ENCODE peak calls at places on chromosomes 12 and 14, in four cellular contexts. C is heart right ventricle, L is pancreas, G is prostate gland. P is an unnamed sample.
A peak's percentile ranks its signal among the peaks of the same experiment; 100 is the strongest.

GRCh38 chr12:75196865-75197264 is 12.8 kb downstream of the KCNC2 start:
- DNase-seq in C (no peak), L (no peak), G (no peak), P (no peak)

GRCh38 chr12:108907861-108908302 is 28.0 kb downstream of the DAO start:
- DNase-seq in C (no peak), L (no peak), G (no peak), P (no peak)

GRCh38 chr12:3129301-3130052 is 52.3 kb downstream of the TSPAN9 start:
- DNase-seq in C (no peak), L (no peak), G (no peak), P (no peak)

GRCh38 chr12:62291888-62292760 is 31.9 kb downstream of the USP15 start:
- DNase-seq in C (no peak), L (no peak), G (no peak), P (no peak)

GRCh38 chr14:65748796-65749195 is 336.3 kb downstream of the FUT8 start:
- DNase-seq in C (no peak), L (no peak), G (no peak), P (no peak)

GRCh38 chr12:110661337-110661972 is 27.5 kb downstream of the HVCN1 start:
- DNase-seq in C (peak; percentile 18), L (peak; percentile 24), G (no peak), P (no peak)

GRCh38 chr12:13097526-13097925 is 5.9 kb downstream of the GSG1 start:
- DNase-seq in C (no peak), L (no peak), G (no peak), P (no peak)

GRCh38 chr12:68959457-68960161 is 26.6 kb upstream of the CPM start:
- DNase-seq in C (no peak), L (no peak), G (no peak), P (no peak)

GRCh38 chr14:104294628-104294982 is 156.2 kb downstream of the KIF26A start:
- DNase-seq in C (no peak), L (no peak), G (no peak), P (peak; percentile 6)

GRCh38 chr14:70822706-70823185 is 13.4 kb upstream of the MAP3K9 start:
- DNase-seq in C (peak; percentile 34), L (no peak), G (no peak), P (peak; percentile 34)

GRCh38 chr12:52156310-52156709 is 35.5 kb downstream of the KRT80 start:
- DNase-seq in C (no peak), L (no peak), G (no peak), P (no peak)

GRCh38 chr12:130706885-130707570 is 9.1 kb downstream of the RIMBP2 start:
- DNase-seq in C (no peak), L (no peak), G (no peak), P (no peak)

GRCh38 chr12:106914796-106915634 is 40.7 kb upstream of the TMEM263 start:
- DNase-seq in C (no peak), L (no peak), G (no peak), P (no peak)

GRCh38 chr14:29851397-29851796 is 76.2 kb downstream of the PRKD1 start:
- DNase-seq in C (no peak), L (no peak), G (no peak), P (no peak)

GRCh38 chr12:98471085-98471484 is 44.3 kb upstream of the TMPO start:
- DNase-seq in C (no peak), L (no peak), G (no peak), P (peak; percentile 78)

GRCh38 chr14:101201535-101202125 is 298.1 kb upstream of the RTL1 start:
- DNase-seq in C (no peak), L (peak; percentile 4), G (no peak), P (peak; percentile 2)

GRCh38 chr14:101499513-101499912 is 61.8 kb upstream of the DIO3 start:
- DNase-seq in C (no peak), L (peak; percentile 7), G (no peak), P (peak; percentile 35)

GRCh38 chr14:29721586-29721985 is 206.1 kb downstream of the PRKD1 start:
- DNase-seq in C (no peak), L (no peak), G (no peak), P (no peak)

GRCh38 chr12:118061876-118062791 is 1.2 kb upstream of the WSB2 start:
- DNase-seq in C (peak; percentile 48), L (peak; percentile 42), G (peak; percentile 43), P (peak; percentile 49)

GRCh38 chr12:18375131-18375530 is 113.8 kb downstream of the PIK3C2G start:
- DNase-seq in C (no peak), L (no peak), G (no peak), P (no peak)

GRCh38 chr12:124111006-124111405 is 138.0 kb downstream of the ZNF664 start:
- DNase-seq in C (no peak), L (no peak), G (no peak), P (no peak)

GRCh38 chr14:26765768-26766550 is 168.1 kb upstream of the NOVA1 start:
- DNase-seq in C (peak; percentile 45), L (peak; percentile 14), G (no peak), P (no peak)

DNA sequence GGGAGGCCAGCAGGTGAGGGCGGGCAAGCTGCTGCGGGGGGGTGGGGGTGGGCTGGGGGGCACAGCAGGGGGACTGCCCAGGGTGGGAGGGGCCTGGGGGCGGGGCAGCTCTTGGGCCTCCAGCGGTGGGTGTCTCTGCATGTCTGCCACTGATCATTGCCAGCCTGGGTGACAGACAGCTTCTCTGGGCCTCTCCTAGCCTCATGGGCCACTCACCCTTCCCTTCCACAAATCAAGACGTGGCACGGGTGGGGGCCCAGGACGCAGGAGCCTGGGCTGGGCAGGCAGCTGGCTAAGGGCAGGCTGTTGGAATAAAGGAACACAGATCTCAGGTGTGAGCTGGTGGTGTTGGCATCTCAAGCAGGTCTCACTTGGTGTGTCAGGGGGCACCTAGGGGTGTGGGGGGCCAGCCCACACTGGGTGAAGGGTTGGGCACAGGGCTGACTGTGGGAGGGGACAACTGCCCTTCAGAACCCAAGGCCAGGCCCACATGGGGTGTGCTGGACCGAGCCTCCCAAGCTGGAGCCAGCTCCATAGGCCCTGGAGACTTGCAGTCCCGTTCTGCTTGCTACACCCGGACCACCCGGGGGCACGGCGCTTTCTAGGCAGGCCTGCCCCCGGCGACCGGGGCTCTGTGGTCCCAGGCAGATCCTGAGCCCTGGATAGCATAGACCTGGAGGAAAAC is 3.0 kb downstream of the TEDC1 start:
- DNase-seq in C (no peak), L (peak; percentile 20), G (no peak), P (no peak)
- H3K27me3 ChIP-seq in C (no peaks in the 10 kb centered on the region), L (no peaks in the 10 kb centered on the region), G (no peaks in the 10 kb centered on the region), P (no peaks in the 10 kb centered on the region)

GRCh38 chr14:91975763-91976162 is 28.3 kb upstream of the FBLN5 start:
- DNase-seq in C (no peak), L (no peak), G (no peak), P (no peak)

GRCh38 chr14:91968280-91968679 is 20.8 kb upstream of the FBLN5 start:
- DNase-seq in C (no peak), L (no peak), G (no peak), P (no peak)

GRCh38 chr14:91971188-91971778 is 23.8 kb upstream of the FBLN5 start:
- DNase-seq in C (no peak), L (no peak), G (no peak), P (no peak)
- H3K36me3 ChIP-seq in C (peaks cover 99% of the 10 kb centered on the region), L (peaks cover 17% of the 10 kb centered on the region), G (no peaks in the 10 kb centered on the region), P (no peaks in the 10 kb centered on the region)

GRCh38 chr14:36524874-36525745 is 5.1 kb upstream of the NKX2-1 start:
- DNase-seq in C (no peak), L (no peak), G (no peak), P (no peak)
- TF ChIP-seq CTCF in C (peak; percentile 31), L (no peak), G (no peak), P (no peak)

GRCh38 chr14:95069547-95069946 is 87.8 kb downstream of the DICER1 start:
- DNase-seq in C (no peak), L (no peak), G (no peak), P (no peak)
- H3K27me3 ChIP-seq in C (no peaks in the 10 kb centered on the region), L (no peaks in the 10 kb centered on the region), G (no peaks in the 10 kb centered on the region), P (no peaks in the 10 kb centered on the region)

DNA sequence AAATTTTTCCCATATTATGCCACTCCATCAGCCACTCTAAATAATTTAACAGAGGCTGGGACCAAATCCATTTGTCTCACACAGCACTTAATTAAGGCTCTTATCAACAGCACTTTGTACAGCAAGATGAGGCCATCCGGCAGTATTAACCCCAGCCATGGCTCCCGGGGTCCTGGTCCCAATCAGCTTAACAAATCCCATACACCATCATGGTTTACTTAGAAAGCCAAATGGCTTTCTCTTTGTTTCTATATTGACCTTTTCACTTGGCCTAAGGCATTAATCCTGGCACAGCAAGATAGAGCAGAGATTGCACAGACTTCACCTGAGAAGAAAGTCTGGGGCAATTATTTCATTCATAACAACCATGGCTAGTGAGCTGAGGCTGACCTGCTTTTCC is 38.6 kb downstream of the SPTSSA start:
- DNase-seq in C (no peak), L (no peak), G (no peak), P (no peak)
- H3K36me3 ChIP-seq in C (no peaks in the 10 kb centered on the region), L (no peaks in the 10 kb centered on the region), G (no peaks in the 10 kb centered on the region), P (no peaks in the 10 kb centered on the region)

DNA sequence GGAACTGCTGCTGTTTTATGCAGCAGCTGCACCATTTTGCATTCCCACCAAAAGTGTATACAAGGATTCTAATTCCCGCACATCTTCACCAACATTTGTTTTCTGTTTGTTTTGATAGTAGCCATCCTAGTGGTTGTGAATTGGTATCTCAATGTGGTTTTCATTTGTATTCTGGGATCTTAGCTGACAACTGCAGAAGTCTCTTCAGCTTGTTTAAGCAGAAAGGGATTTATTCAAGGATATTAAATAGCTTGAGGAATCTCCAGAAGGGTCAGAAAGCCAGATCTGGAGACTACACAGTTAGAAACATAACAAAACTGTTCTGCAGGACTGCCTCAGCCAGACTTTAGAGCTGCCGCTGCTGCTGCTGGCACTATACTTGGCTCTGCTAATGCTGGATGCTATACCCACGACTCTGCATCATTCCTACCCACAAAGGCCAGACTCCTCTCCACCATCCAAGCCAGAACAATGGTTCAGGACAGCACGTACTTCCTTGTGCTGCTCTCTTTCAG is 13.4 kb upstream of the CDKL1 start:
- DNase-seq in C (no peak), L (no peak), G (no peak), P (no peak)
- TF ChIP-seq CTCF in C (no peak), L (no peak), G (no peak), P (no peak)

DNA sequence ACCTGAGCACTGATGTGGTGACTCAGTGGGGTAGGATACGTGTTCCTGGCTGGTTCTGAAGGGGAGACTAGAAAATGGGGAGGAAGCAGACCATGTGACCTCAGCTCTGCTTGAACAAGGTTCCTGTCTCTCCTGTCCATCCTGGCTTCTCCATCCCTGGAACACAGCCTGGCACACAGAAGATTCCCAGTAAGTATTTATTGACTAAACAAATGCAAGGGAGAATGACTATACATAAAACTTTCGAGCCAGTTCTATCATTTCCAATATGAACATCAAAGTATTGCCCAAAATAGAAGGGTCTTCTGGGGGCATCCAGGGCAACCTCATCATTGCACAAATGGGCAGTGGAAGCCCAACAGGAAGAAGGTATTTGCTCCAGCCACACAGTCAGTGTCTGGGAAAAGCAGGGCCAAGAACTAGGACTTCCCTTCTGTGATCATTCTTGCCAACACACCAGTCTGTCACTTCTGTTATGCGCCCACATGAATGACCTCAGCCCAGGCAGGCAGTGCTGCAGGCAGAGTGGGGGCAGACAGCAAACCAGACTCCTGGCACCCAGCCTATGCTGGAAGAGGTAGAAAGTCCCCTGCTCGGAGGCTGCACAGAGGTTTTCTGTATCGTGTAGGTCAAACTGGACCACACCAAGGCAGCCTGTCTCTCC is 5.6 kb upstream of the SERPINA9 start:
- DNase-seq in C (no peak), L (no peak), G (no peak), P (no peak)
- H3K27me3 ChIP-seq in C (no peaks in the 10 kb centered on the region), L (no peaks in the 10 kb centered on the region), G (peaks cover 1% of the 10 kb centered on the region), P (no peaks in the 10 kb centered on the region)